ENCODE peak calls at places on chromosomes 2 and 18, in six cellular contexts. One of them, this sample, is unnamed.
A peak's percentile ranks its signal among the peaks of the same experiment; 100 is the strongest.

GRCh38 chr2:196113061-196113974 is 44.7 kb upstream of the DNAH7 start:
- DNase-seq in tibial nerve: no peak
- DNase-seq in esophagus squamous epithelium: no peak
- DNase-seq in prostate gland: no peak
- DNase-seq in IMR-90: peak; percentile 84
- DNase-seq in adrenal gland: no peak
- DNase-seq in this sample: no peak

GRCh38 chr2:213923543-213923942 is 487.3 kb upstream of the VWC2L start:
- DNase-seq in adrenal gland: no peak
- DNase-seq in IMR-90: no peak
- DNase-seq in esophagus squamous epithelium: no peak
- DNase-seq in prostate gland: no peak
- DNase-seq in tibial nerve: no peak
- DNase-seq in this sample: no peak

GRCh38 chr2:121479882-121480522 is 50.7 kb upstream of the RNU4ATAC start:
- DNase-seq in esophagus squamous epithelium: no peak
- DNase-seq in tibial nerve: no peak
- DNase-seq in IMR-90: no peak
- DNase-seq in prostate gland: no peak
- DNase-seq in adrenal gland: peak; percentile 22
- DNase-seq in this sample: peak; percentile 47

GRCh38 chr2:173109253-173110188 is 33.9 kb downstream of the MAP3K20 start:
- DNase-seq in adrenal gland: no peak
- DNase-seq in prostate gland: no peak
- DNase-seq in IMR-90: peak; percentile 89
- DNase-seq in tibial nerve: no peak
- DNase-seq in esophagus squamous epithelium: no peak
- DNase-seq in this sample: no peak

GRCh38 chr2:126971481-126972271 is 73.0 kb downstream of the TEX51 start:
- DNase-seq in IMR-90: peak; percentile 39
- DNase-seq in esophagus squamous epithelium: peak; percentile 6
- DNase-seq in prostate gland: peak; percentile 19
- DNase-seq in adrenal gland: peak; percentile 84
- DNase-seq in tibial nerve: peak; percentile 40
- DNase-seq in this sample: peak; percentile 71

GRCh38 chr2:151051584-151052220 is 210.0 kb downstream of the RBM43 start:
- DNase-seq in adrenal gland: peak; percentile 25
- DNase-seq in esophagus squamous epithelium: no peak
- DNase-seq in IMR-90: peak; percentile 67
- DNase-seq in prostate gland: peak; percentile 22
- DNase-seq in tibial nerve: no peak
- DNase-seq in this sample: no peak

GRCh38 chr2:25079050-25079635 is 37.3 kb downstream of the EFR3B start:
- DNase-seq in esophagus squamous epithelium: no peak
- DNase-seq in tibial nerve: no peak
- DNase-seq in prostate gland: no peak
- DNase-seq in adrenal gland: no peak
- DNase-seq in IMR-90: no peak
- DNase-seq in this sample: no peak

GRCh38 chr2:145751634-145752033 is 1231.7 kb upstream of the ZEB2 start:
- DNase-seq in prostate gland: no peak
- DNase-seq in tibial nerve: no peak
- DNase-seq in esophagus squamous epithelium: no peak
- DNase-seq in adrenal gland: no peak
- DNase-seq in IMR-90: peak; percentile 60
- DNase-seq in this sample: no peak

GRCh38 chr2:48173141-48173540 is 266.8 kb upstream of the FBXO11 start:
- DNase-seq in adrenal gland: no peak
- DNase-seq in IMR-90: no peak
- DNase-seq in tibial nerve: no peak
- DNase-seq in esophagus squamous epithelium: no peak
- DNase-seq in prostate gland: no peak
- DNase-seq in this sample: no peak

GRCh38 chr2:68099260-68099659 is 36.5 kb upstream of the C1D start:
- DNase-seq in prostate gland: no peak
- DNase-seq in esophagus squamous epithelium: no peak
- DNase-seq in IMR-90: no peak
- DNase-seq in adrenal gland: no peak
- DNase-seq in tibial nerve: no peak
- DNase-seq in this sample: no peak

GRCh38 chr2:234003972-234004617 is 46.4 kb upstream of the SPP2 start:
- DNase-seq in tibial nerve: no peak
- DNase-seq in esophagus squamous epithelium: no peak
- DNase-seq in prostate gland: no peak
- DNase-seq in IMR-90: peak; percentile 95
- DNase-seq in adrenal gland: peak; percentile 57
- DNase-seq in this sample: no peak

GRCh38 chr2:62998949-62999348 is 51.7 kb upstream of the OTX1 start:
- DNase-seq in adrenal gland: no peak
- DNase-seq in prostate gland: no peak
- DNase-seq in tibial nerve: no peak
- DNase-seq in esophagus squamous epithelium: no peak
- DNase-seq in IMR-90: peak; percentile 51
- DNase-seq in this sample: no peak

GRCh38 chr18:76384861-76385680 is 110.0 kb downstream of the ZNF516 start:
- DNase-seq in tibial nerve: no peak
- DNase-seq in prostate gland: no peak
- DNase-seq in adrenal gland: no peak
- DNase-seq in IMR-90: no peak
- DNase-seq in esophagus squamous epithelium: no peak
- DNase-seq in this sample: peak; percentile 13

GRCh38 chr18:36798738-36799473 is 29.9 kb downstream of the TPGS2 start:
- DNase-seq in prostate gland: no peak
- DNase-seq in esophagus squamous epithelium: no peak
- DNase-seq in IMR-90: peak; percentile 51
- DNase-seq in adrenal gland: no peak
- DNase-seq in tibial nerve: no peak
- DNase-seq in this sample: no peak

GRCh38 chr2:96860065-96861029 is 2.5 kb upstream of the ANKRD39 start:
- DNase-seq in IMR-90: no peak
- DNase-seq in adrenal gland: no peak
- DNase-seq in esophagus squamous epithelium: no peak
- DNase-seq in tibial nerve: no peak
- DNase-seq in prostate gland: no peak
- DNase-seq in this sample: no peak

GRCh38 chr18:67862069-67862468 is 345.5 kb upstream of the DSEL start:
- DNase-seq in tibial nerve: no peak
- DNase-seq in IMR-90: peak; percentile 38
- DNase-seq in esophagus squamous epithelium: no peak
- DNase-seq in prostate gland: no peak
- DNase-seq in adrenal gland: no peak
- DNase-seq in this sample: no peak

GRCh38 chr18:13260114-13260926 is 41.8 kb downstream of the LDLRAD4 start:
- DNase-seq in tibial nerve: no peak
- DNase-seq in prostate gland: no peak
- DNase-seq in adrenal gland: peak; percentile 54
- DNase-seq in IMR-90: no peak
- DNase-seq in esophagus squamous epithelium: no peak
- DNase-seq in this sample: no peak

GRCh38 chr18:3554091-3554601 is 104.2 kb downstream of the TGIF1 start:
- DNase-seq in prostate gland: no peak
- DNase-seq in esophagus squamous epithelium: no peak
- DNase-seq in IMR-90: no peak
- DNase-seq in tibial nerve: no peak
- DNase-seq in adrenal gland: no peak
- DNase-seq in this sample: no peak

GRCh38 chr18:59416818-59417217 is 57.8 kb upstream of the LMAN1 start:
- DNase-seq in esophagus squamous epithelium: no peak
- DNase-seq in IMR-90: peak; percentile 13
- DNase-seq in adrenal gland: no peak
- DNase-seq in tibial nerve: no peak
- DNase-seq in prostate gland: no peak
- DNase-seq in this sample: no peak

GRCh38 chr2:221567809-221568208 is 4.3 kb downstream of the EPHA4 start:
- DNase-seq in prostate gland: no peak
- DNase-seq in esophagus squamous epithelium: no peak
- DNase-seq in tibial nerve: no peak
- DNase-seq in adrenal gland: no peak
- DNase-seq in IMR-90: peak; percentile 38
- DNase-seq in this sample: no peak

GRCh38 chr2:30757737-30758136 is 49.5 kb downstream of the CAPN13 start:
- DNase-seq in prostate gland: no peak
- DNase-seq in IMR-90: no peak
- DNase-seq in esophagus squamous epithelium: no peak
- DNase-seq in tibial nerve: no peak
- DNase-seq in adrenal gland: no peak
- DNase-seq in this sample: no peak

GRCh38 chr2:231188506-231189170 is 9.8 kb upstream of the ARMC9 start:
- DNase-seq in adrenal gland: peak; percentile 23
- DNase-seq in prostate gland: no peak
- DNase-seq in tibial nerve: no peak
- DNase-seq in esophagus squamous epithelium: no peak
- DNase-seq in IMR-90: no peak
- DNase-seq in this sample: no peak

GRCh38 chr2:61887684-61888303 is 662 bp downstream of the CCT4 start:
- DNase-seq in adrenal gland: no peak
- DNase-seq in prostate gland: no peak
- DNase-seq in IMR-90: peak; percentile 36
- DNase-seq in tibial nerve: no peak
- DNase-seq in esophagus squamous epithelium: no peak
- DNase-seq in this sample: no peak

GRCh38 chr18:78773303-78773755 is 206.3 kb upstream of the SALL3 start:
- DNase-seq in tibial nerve: no peak
- DNase-seq in esophagus squamous epithelium: no peak
- DNase-seq in prostate gland: no peak
- DNase-seq in IMR-90: no peak
- DNase-seq in adrenal gland: no peak
- DNase-seq in this sample: no peak

GRCh38 chr2:71453404-71454220 is at the start of gene DYSF:
- DNase-seq in IMR-90: peak; percentile 17
- DNase-seq in adrenal gland: peak; percentile 35
- DNase-seq in prostate gland: no peak
- DNase-seq in esophagus squamous epithelium: no peak
- DNase-seq in tibial nerve: no peak
- DNase-seq in this sample: peak; percentile 76

GRCh38 chr2:49105506-49105905 is 48.8 kb downstream of the FSHR start:
- DNase-seq in prostate gland: no peak
- DNase-seq in tibial nerve: no peak
- DNase-seq in IMR-90: no peak
- DNase-seq in esophagus squamous epithelium: no peak
- DNase-seq in adrenal gland: no peak
- DNase-seq in this sample: no peak

GRCh38 chr2:200600549-200601212 is 14.9 kb downstream of the AOX1 start:
- DNase-seq in tibial nerve: no peak
- DNase-seq in adrenal gland: no peak
- DNase-seq in prostate gland: no peak
- DNase-seq in IMR-90: peak; percentile 43
- DNase-seq in esophagus squamous epithelium: no peak
- DNase-seq in this sample: no peak

GRCh38 chr2:16726147-16726546 is 60.5 kb upstream of the CYRIA start:
- DNase-seq in adrenal gland: no peak
- DNase-seq in IMR-90: no peak
- DNase-seq in esophagus squamous epithelium: no peak
- DNase-seq in tibial nerve: no peak
- DNase-seq in prostate gland: no peak
- DNase-seq in this sample: no peak
- TF ChIP-seq POLR2A in adrenal gland: no peak
- TF ChIP-seq POLR2A in IMR-90: no peak
- TF ChIP-seq POLR2A in esophagus squamous epithelium: no peak
- TF ChIP-seq POLR2A in tibial nerve: no peak
- TF ChIP-seq POLR2A in prostate gland: no peak
- TF ChIP-seq POLR2A in this sample: no peak

DNA sequence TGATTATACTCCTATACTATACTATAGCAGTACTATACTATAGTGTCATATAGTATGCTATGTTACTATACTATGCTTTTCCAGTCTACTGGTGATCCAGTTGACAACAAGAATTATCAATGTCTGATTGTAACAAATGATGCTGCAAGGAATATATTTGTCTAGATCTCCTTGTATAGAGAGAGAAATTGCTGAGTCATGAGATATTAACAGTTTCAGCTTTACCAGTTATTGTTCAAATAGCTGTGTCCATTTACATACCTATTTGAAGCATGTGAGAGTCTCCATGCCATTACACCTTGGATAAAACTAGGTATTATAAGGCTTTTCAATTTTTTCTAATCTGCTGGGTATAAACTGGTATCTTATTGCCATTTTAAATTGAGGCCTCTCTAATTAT is 136.4 kb upstream of the SKOR2 start:
- DNase-seq in esophagus squamous epithelium: no peak
- DNase-seq in IMR-90: no peak
- DNase-seq in adrenal gland: no peak
- DNase-seq in prostate gland: no peak
- DNase-seq in tibial nerve: no peak
- DNase-seq in this sample: no peak
- TF ChIP-seq POLR2A in esophagus squamous epithelium: no peak
- TF ChIP-seq POLR2A in IMR-90: no peak
- TF ChIP-seq POLR2A in adrenal gland: no peak
- TF ChIP-seq POLR2A in prostate gland: no peak
- TF ChIP-seq POLR2A in tibial nerve: no peak
- TF ChIP-seq POLR2A in this sample: no peak

DNA sequence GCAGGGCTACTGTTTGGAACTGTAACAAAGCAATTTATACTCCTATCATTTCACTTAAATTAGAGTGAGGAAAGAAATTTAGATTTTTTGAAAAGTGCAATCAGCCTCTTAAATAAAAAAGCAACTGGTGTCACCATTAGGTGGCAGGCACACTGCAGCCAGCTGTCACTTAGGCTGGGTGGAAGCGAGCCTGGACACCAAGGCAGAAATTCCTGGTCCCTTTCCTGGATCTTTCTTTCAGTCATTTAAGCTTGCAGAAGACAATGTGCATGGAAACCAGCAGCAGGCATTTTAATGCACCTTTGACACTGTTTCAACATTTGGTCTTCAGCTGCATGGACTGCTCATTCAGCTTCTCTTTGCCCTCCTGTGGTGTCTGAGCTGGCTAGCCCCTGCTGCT is 61.0 kb downstream of the AQP4 start:
- DNase-seq in esophagus squamous epithelium: no peak
- DNase-seq in prostate gland: no peak
- DNase-seq in IMR-90: no peak
- DNase-seq in adrenal gland: peak; percentile 30
- DNase-seq in tibial nerve: no peak
- DNase-seq in this sample: no peak
- TF ChIP-seq POLR2A in esophagus squamous epithelium: no peak
- TF ChIP-seq POLR2A in prostate gland: no peak
- TF ChIP-seq POLR2A in IMR-90: no peak
- TF ChIP-seq POLR2A in adrenal gland: no peak
- TF ChIP-seq POLR2A in tibial nerve: no peak
- TF ChIP-seq POLR2A in this sample: no peak

GRCh38 chr2:199458017-199458805 is 472 bp upstream of the SATB2 start:
- DNase-seq in prostate gland: no peak
- DNase-seq in IMR-90: no peak
- DNase-seq in tibial nerve: no peak
- DNase-seq in adrenal gland: peak; percentile 40
- DNase-seq in esophagus squamous epithelium: no peak
- DNase-seq in this sample: no peak
- TF ChIP-seq POLR2A in prostate gland: no peak
- TF ChIP-seq POLR2A in IMR-90: no peak
- TF ChIP-seq POLR2A in tibial nerve: no peak
- TF ChIP-seq POLR2A in adrenal gland: peak; percentile 42
- TF ChIP-seq POLR2A in esophagus squamous epithelium: no peak
- TF ChIP-seq POLR2A in this sample: no peak